ENCODE peak calls at places on chromosomes 13 and 19, in nine cellular contexts. R is right cardiac atrium, I is H9, P is K562, L is adrenal gland, V is AG04450, N is transverse colon, J is psoas muscle, S is GM23248. K is an unnamed sample. For H3K27me3, the result is how much of the 10 kb centered on the place peaks cover.

GRCh38 chr19:3690551-3691371 is 9.5 kb downstream of the PIP5K1C start:
- DNase-seq in R (no peak), I (no peak), P (no peak), L (no peak), V (no peak), N (no peak), J (no peak), S (no peak), K (no peak)

GRCh38 chr19:13797870-13798269 is 2.6 kb downstream of the ZSWIM4 start:
- DNase-seq in R (peak), I (no peak), P (no peak), L (peak), V (no peak), N (no peak), J (no peak), S (peak), K (peak)

GRCh38 chr13:19864018-19864338 is 529 bp upstream of the ZMYM5 start:
- DNase-seq in R (peak), I (no peak), P (peak), L (peak), V (no peak), N (peak), J (peak), S (peak), K (peak)

GRCh38 chr19:12783226-12783848 is 7.9 kb upstream of the JUNB start:
- DNase-seq in R (no peak), I (no peak), P (no peak), L (no peak), V (no peak), N (no peak), J (no peak), S (peak), K (no peak)

GRCh38 chr19:4310247-4311121 is 6.1 kb downstream of the FSD1 start:
- DNase-seq in R (no peak), I (peak), P (peak), L (peak), V (no peak), N (peak), J (no peak), S (no peak), K (no peak)

GRCh38 chr13:23456437-23456836 is 22.9 kb upstream of the SACS start:
- DNase-seq in R (no peak), I (no peak), P (no peak), L (no peak), V (no peak), N (no peak), J (no peak), S (no peak), K (no peak)

GRCh38 chr13:72186730-72187422 is 319.9 kb upstream of the DACH1 start:
- DNase-seq in R (no peak), I (no peak), P (no peak), L (no peak), V (no peak), N (peak), J (no peak), S (no peak), K (no peak)

GRCh38 chr19:11322269-11323024 is 17.0 kb downstream of the RAB3D start:
- DNase-seq in R (no peak), I (no peak), P (no peak), L (no peak), V (no peak), N (no peak), J (no peak), S (no peak), K (no peak)

GRCh38 chr19:37983916-37984315 is 76.9 kb downstream of the SIPA1L3 start:
- DNase-seq in R (no peak), I (no peak), P (no peak), L (no peak), V (no peak), N (no peak), J (no peak), S (no peak), K (no peak)

GRCh38 chr13:83547043-83547442 is 335.2 kb downstream of the SLITRK1 start:
- DNase-seq in R (no peak), I (no peak), P (no peak), L (no peak), V (no peak), N (no peak), J (no peak), S (no peak), K (no peak)

GRCh38 chr13:26299168-26299788 is 45.3 kb downstream of the CDK8 start:
- DNase-seq in R (no peak), I (no peak), P (no peak), L (no peak), V (no peak), N (no peak), J (no peak), S (peak), K (no peak)

GRCh38 chr19:38841180-38841766 is 8.5 kb downstream of the HNRNPL start:
- DNase-seq in R (peak), I (no peak), P (no peak), L (no peak), V (no peak), N (no peak), J (peak), S (no peak), K (no peak)

GRCh38 chr13:82674546-82674945 is 1207.7 kb downstream of the SLITRK1 start:
- DNase-seq in R (no peak), I (no peak), P (no peak), L (no peak), V (no peak), N (no peak), J (no peak), S (no peak), K (no peak)

GRCh38 chr19:53549354-53549753 is 11.4 kb downstream of the ZNF331 start:
- DNase-seq in R (no peak), I (no peak), P (no peak), L (no peak), V (no peak), N (no peak), J (no peak), S (peak), K (no peak)

GRCh38 chr19:53546766-53547541 is 9.0 kb downstream of the ZNF331 start:
- DNase-seq in R (no peak), I (no peak), P (no peak), L (no peak), V (no peak), N (no peak), J (no peak), S (no peak), K (no peak)

GRCh38 chr19:53541971-53542370 is 4.0 kb downstream of the ZNF331 start:
- DNase-seq in R (no peak), I (no peak), P (no peak), L (no peak), V (no peak), N (no peak), J (no peak), S (no peak), K (no peak)

GRCh38 chr19:53540091-53540490 is 2.1 kb downstream of the ZNF331 start:
- DNase-seq in R (no peak), I (no peak), P (no peak), L (no peak), V (no peak), N (no peak), J (no peak), S (no peak), K (no peak)

DNA sequence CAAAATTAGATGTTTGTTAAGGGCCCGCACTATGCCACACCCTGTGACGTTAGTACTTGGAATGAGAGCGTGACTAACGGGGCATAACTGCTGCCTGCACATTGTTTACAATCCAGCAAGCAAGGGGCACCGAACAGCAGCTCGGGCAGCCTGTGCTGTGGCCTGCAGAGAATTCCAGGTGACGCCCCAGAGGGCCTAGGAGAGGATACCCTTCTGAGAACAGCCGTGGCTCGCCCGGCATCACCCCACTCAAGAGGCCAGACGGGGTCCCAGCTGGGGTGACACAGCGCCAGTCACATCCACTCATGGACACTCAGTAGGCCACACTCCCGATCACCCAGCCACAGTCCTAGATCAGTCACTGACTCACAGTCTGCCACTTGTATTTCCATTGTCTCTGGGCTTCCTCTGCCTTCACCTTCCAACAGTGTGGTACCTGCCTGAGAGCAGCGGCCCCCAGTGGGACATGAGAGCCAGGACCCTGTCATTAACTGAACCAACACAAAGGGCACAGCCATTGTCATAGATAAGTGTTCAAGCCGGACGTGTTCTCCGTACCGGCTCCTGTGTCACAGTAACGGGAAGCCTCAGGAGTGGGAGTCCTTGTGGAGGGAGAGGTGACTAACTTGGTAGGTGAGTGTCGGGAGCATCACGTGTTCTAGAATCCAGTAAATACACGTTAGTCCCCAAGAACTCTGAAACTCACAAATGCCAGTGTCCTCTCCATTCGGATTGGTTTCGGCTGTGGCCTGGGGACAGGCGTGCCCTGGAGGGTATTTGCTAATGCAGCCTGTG is 7.5 kb downstream of the ZNF331 start:
- DNase-seq in R (no peak), I (no peak), P (no peak), L (no peak), V (no peak), N (no peak), J (no peak), S (peak), K (no peak)
- H3K27ac ChIP-seq in R (no peak), I (no peak), P (no peak), L (no peak), V (peak), N (peak), J (peak), S (peak), K (peak)

DNA sequence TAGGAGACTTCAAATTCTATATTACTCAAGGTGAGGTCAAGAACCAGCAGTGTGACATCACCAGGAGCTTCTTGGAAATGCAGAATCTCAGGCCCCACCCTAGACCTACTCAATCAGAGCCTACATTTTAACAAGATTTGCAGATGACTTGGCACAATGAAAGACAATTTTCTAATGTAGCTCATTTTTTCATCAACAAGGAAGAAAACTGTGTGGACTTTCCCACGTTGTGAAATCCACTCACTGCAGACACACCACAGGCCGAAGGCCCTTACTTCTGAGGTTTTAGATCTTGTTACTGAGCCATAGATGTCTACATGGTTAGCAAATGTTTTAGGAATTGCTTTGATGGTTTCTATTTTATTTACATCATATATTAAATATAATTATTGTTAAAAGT is 18.3 kb upstream of the STARD13 start:
- DNase-seq in R (no peak), I (no peak), P (no peak), L (no peak), V (no peak), N (no peak), J (no peak), S (peak), K (no peak)
- H3K27me3 ChIP-seq in R (under half), I (under half), P (under half), L (under half), V (under half), N (under half), J (under half), S (under half), K (under half)

GRCh38 chr19:19595171-19595701 is 23.3 kb downstream of the PBX4 start:
- DNase-seq in R (no peak), I (no peak), P (no peak), L (no peak), V (no peak), N (no peak), J (no peak), S (peak), K (peak)
- H3K27ac ChIP-seq in R (no peak), I (no peak), P (no peak), L (no peak), V (no peak), N (no peak), J (no peak), S (no peak), K (no peak)

GRCh38 chr19:30223866-30224688 is 148.1 kb upstream of the ZNF536 start:
- DNase-seq in R (no peak), I (no peak), P (no peak), L (no peak), V (no peak), N (no peak), J (no peak), S (no peak), K (no peak)
- H3K27me3 ChIP-seq in R (under half), I (under half), P (under half), L (under half), V (under half), N (half or more), J (under half), S (under half), K (under half)

K was measured in stomach.